ENCODE peak calls at places on chromosomes 1 and 21, in six cellular contexts. R is SHP77, X is IMR-90, K is cardiac fibroblast, Z is ELR, B is GM03348. M is an unnamed sample.

GRCh38 chr1:62368989-62369388 is 49.8 kb upstream of the KANK4 start:
- DNase-seq in K (no peak), Z (no peak), X (no peak), B (no peak), R (no peak), M (no peak)

GRCh38 chr1:205959789-205960188 is 16.5 kb upstream of the SLC26A9 start:
- DNase-seq in K (no peak), Z (no peak), B (no peak), X (no peak), R (no peak), M (no peak)

GRCh38 chr1:147472953-147473734 is 68.2 kb upstream of the BCL9 start:
- DNase-seq in K (peak), R (no peak), B (no peak), X (peak), Z (no peak), M (no peak)

GRCh38 chr1:25864434-25864833 is 5.2 kb upstream of the AUNIP start:
- DNase-seq in X (no peak), Z (no peak), R (no peak), B (no peak), K (no peak), M (no peak)

GRCh38 chr1:33454646-33455282 is 17.7 kb upstream of the ZSCAN20 start:
- DNase-seq in K (no peak), Z (peak), B (no peak), R (no peak), X (no peak), M (no peak)

GRCh38 chr1:10867914-10868598 is 71.6 kb upstream of the CASZ1 start:
- DNase-seq in K (no peak), B (no peak), X (no peak), Z (no peak), R (peak), M (no peak)

GRCh38 chr1:234154320-234155251 is 218.7 kb upstream of the COA6 start:
- DNase-seq in R (peak), Z (peak), K (peak), B (peak), X (peak), M (peak)

GRCh38 chr1:31382379-31382989 is 9.6 kb upstream of the FABP3 start:
- DNase-seq in R (no peak), K (no peak), Z (no peak), X (no peak), B (no peak), M (no peak)

GRCh38 chr21:34046917-34047316 is 26.5 kb upstream of the MRPS6 start:
- DNase-seq in R (no peak), B (no peak), Z (no peak), X (no peak), K (no peak), M (no peak)

GRCh38 chr1:164651378-164651951 is 92.5 kb downstream of the PBX1 start:
- DNase-seq in R (no peak), X (peak), K (peak), Z (peak), B (no peak), M (peak)

GRCh38 chr1:30798389-30798951 is 40.9 kb upstream of the LAPTM5 start:
- DNase-seq in Z (no peak), X (no peak), B (no peak), R (no peak), K (no peak), M (no peak)

GRCh38 chr1:22024485-22025367 is 23.3 kb downstream of the CELA3A start:
- DNase-seq in K (peak), B (peak), R (peak), Z (peak), X (peak), M (no peak)

GRCh38 chr1:16153999-16154673 is 1.7 kb downstream of the EPHA2 start:
- DNase-seq in Z (no peak), K (no peak), R (no peak), X (no peak), B (no peak), M (no peak)

GRCh38 chr1:235942979-235943575 is 76.4 kb upstream of the LYST start:
- DNase-seq in R (no peak), X (no peak), Z (no peak), B (no peak), K (no peak), M (no peak)

GRCh38 chr1:239874831-239875230 is 216.9 kb upstream of the FMN2 start:
- DNase-seq in X (no peak), Z (no peak), B (no peak), R (no peak), K (no peak), M (no peak)

GRCh38 chr1:236081546-236082227 is 16.8 kb upstream of the NID1 start:
- DNase-seq in B (no peak), R (no peak), X (no peak), K (no peak), Z (peak), M (no peak)

GRCh38 chr1:12408662-12409061 is 178.8 kb downstream of the VPS13D start:
- DNase-seq in Z (no peak), B (no peak), R (no peak), K (no peak), X (no peak), M (no peak)

M was measured in MCF 10A.